ENCODE peak calls at places on chromosome 18, in six cellular contexts. One of them, this sample, is unnamed.

GRCh38 chr18:5630057-5630765 is 86.4 kb upstream of the EPB41L3 start:
- DNase-seq in HS-5: no peak
- DNase-seq in GM12865: peak
- DNase-seq in nucleus accumbens: peak
- DNase-seq in GM20000: peak
- DNase-seq in psoas muscle: peak
- DNase-seq in this sample: peak

GRCh38 chr18:34999734-35000397 is 41.3 kb upstream of the MAPRE2 start:
- DNase-seq in HS-5: no peak
- DNase-seq in GM12865: no peak
- DNase-seq in nucleus accumbens: no peak
- DNase-seq in GM20000: no peak
- DNase-seq in psoas muscle: no peak
- DNase-seq in this sample: no peak

GRCh38 chr18:23099621-23100020 is 35.7 kb upstream of the CABLES1 start:
- DNase-seq in HS-5: no peak
- DNase-seq in GM12865: no peak
- DNase-seq in nucleus accumbens: no peak
- DNase-seq in GM20000: no peak
- DNase-seq in psoas muscle: no peak
- DNase-seq in this sample: no peak

GRCh38 chr18:76932026-76932819 is 109.9 kb downstream of the ZNF236 start:
- DNase-seq in HS-5: no peak
- DNase-seq in GM12865: peak
- DNase-seq in nucleus accumbens: no peak
- DNase-seq in GM20000: no peak
- DNase-seq in psoas muscle: peak
- DNase-seq in this sample: no peak

GRCh38 chr18:12657048-12657848 is 659 bp downstream of the SPIRE1 start:
- DNase-seq in HS-5: no peak
- DNase-seq in GM12865: peak
- DNase-seq in nucleus accumbens: peak
- DNase-seq in GM20000: peak
- DNase-seq in psoas muscle: peak
- DNase-seq in this sample: no peak

GRCh38 chr18:45386256-45386655 is 229.0 kb upstream of the SLC14A2 start:
- DNase-seq in HS-5: no peak
- DNase-seq in GM12865: peak
- DNase-seq in nucleus accumbens: no peak
- DNase-seq in GM20000: peak
- DNase-seq in psoas muscle: no peak
- DNase-seq in this sample: no peak

GRCh38 chr18:57347784-57348183 is 4.6 kb upstream of the ST8SIA3 start:
- DNase-seq in HS-5: no peak
- DNase-seq in GM12865: no peak
- DNase-seq in nucleus accumbens: no peak
- DNase-seq in GM20000: no peak
- DNase-seq in psoas muscle: no peak
- DNase-seq in this sample: no peak

GRCh38 chr18:56407631-56408030 is 230.8 kb downstream of the TXNL1 start:
- DNase-seq in HS-5: no peak
- DNase-seq in GM12865: no peak
- DNase-seq in nucleus accumbens: no peak
- DNase-seq in GM20000: no peak
- DNase-seq in psoas muscle: no peak
- DNase-seq in this sample: no peak

GRCh38 chr18:29147944-29148343 is 971.0 kb upstream of the CDH2 start:
- DNase-seq in HS-5: no peak
- DNase-seq in GM12865: no peak
- DNase-seq in nucleus accumbens: no peak
- DNase-seq in GM20000: no peak
- DNase-seq in psoas muscle: no peak
- DNase-seq in this sample: no peak

GRCh38 chr18:809985-810642 is 1.9 kb downstream of the YES1 start:
- DNase-seq in HS-5: no peak
- DNase-seq in GM12865: peak
- DNase-seq in nucleus accumbens: no peak
- DNase-seq in GM20000: peak
- DNase-seq in psoas muscle: no peak
- DNase-seq in this sample: no peak

GRCh38 chr18:72830109-72830508 is 37.7 kb downstream of the NETO1 start:
- DNase-seq in HS-5: no peak
- DNase-seq in GM12865: no peak
- DNase-seq in nucleus accumbens: peak
- DNase-seq in GM20000: peak
- DNase-seq in psoas muscle: no peak
- DNase-seq in this sample: no peak

GRCh38 chr18:26813043-26813442 is 52.5 kb downstream of the AQP4 start:
- DNase-seq in HS-5: no peak
- DNase-seq in GM12865: peak
- DNase-seq in nucleus accumbens: no peak
- DNase-seq in GM20000: peak
- DNase-seq in psoas muscle: no peak
- DNase-seq in this sample: no peak

GRCh38 chr18:10745971-10746370 is 220.1 kb downstream of the NAPG start:
- DNase-seq in HS-5: no peak
- DNase-seq in GM12865: no peak
- DNase-seq in nucleus accumbens: no peak
- DNase-seq in GM20000: no peak
- DNase-seq in psoas muscle: no peak
- DNase-seq in this sample: no peak

GRCh38 chr18:67104700-67105284 is 411.7 kb downstream of the DSEL start:
- DNase-seq in HS-5: peak
- DNase-seq in GM12865: peak
- DNase-seq in nucleus accumbens: peak
- DNase-seq in GM20000: no peak
- DNase-seq in psoas muscle: peak
- DNase-seq in this sample: no peak